ENCODE peak calls at places on chromosomes 1 and 21, in six cellular contexts. L, W, U, Q, P and O are unnamed samples.

GRCh38 chr1:1198423-1199140 is 7.8 kb downstream of the TNFRSF18 start:
- DNase-seq in L (no peak), W (no peak), U (no peak), Q (no peak), P (no peak), O (no peak)

GRCh38 chr1:173733912-173734311 is 19.1 kb downstream of the KLHL20 start:
- DNase-seq in L (no peak), W (no peak), U (no peak), Q (no peak), P (no peak), O (no peak)

GRCh38 chr1:160978510-160978927 is 23.9 kb upstream of the ITLN2 start:
- DNase-seq in L (no peak), W (no peak), U (no peak), Q (no peak), P (no peak), O (no peak)

GRCh38 chr1:169102567-169102966 is 3.9 kb upstream of the ATP1B1 start:
- DNase-seq in L (peak), W (no peak), U (no peak), Q (no peak), P (no peak), O (no peak)

GRCh38 chr1:170739803-170740202 is 75.9 kb downstream of the PRRX1 start:
- DNase-seq in L (no peak), W (no peak), U (no peak), Q (no peak), P (no peak), O (no peak)

GRCh38 chr21:38080888-38081287 is 164.6 kb upstream of the KCNJ6 start:
- DNase-seq in L (no peak), W (no peak), U (no peak), Q (no peak), P (no peak), O (no peak)

GRCh38 chr21:42654179-42654912 is 925 bp downstream of the PDE9A start:
- DNase-seq in L (no peak), W (no peak), U (peak), Q (peak), P (no peak), O (no peak)

GRCh38 chr1:16978589-16979474 is 1.6 kb downstream of the MFAP2 start:
- DNase-seq in L (peak), W (peak), U (no peak), Q (no peak), P (no peak), O (no peak)

GRCh38 chr1:30375156-30375555 is 348.2 kb downstream of the MATN1 start:
- DNase-seq in L (no peak), W (peak), U (no peak), Q (no peak), P (no peak), O (peak)

GRCh38 chr1:228308085-228308601 is 98.5 kb downstream of the TRIM11 start:
- DNase-seq in L (no peak), W (peak), U (no peak), Q (no peak), P (no peak), O (peak)

GRCh38 chr1:169538998-169539871 is 47.0 kb downstream of the F5 start:
- DNase-seq in L (peak), W (no peak), U (no peak), Q (no peak), P (no peak), O (no peak)

GRCh38 chr1:102796429-102796828 is 311.9 kb downstream of the COL11A1 start:
- DNase-seq in L (no peak), W (no peak), U (no peak), Q (no peak), P (no peak), O (no peak)

GRCh38 chr1:2475571-2475970 is 518 bp upstream of the PLCH2 start:
- DNase-seq in L (no peak), W (no peak), U (no peak), Q (no peak), P (no peak), O (no peak)

GRCh38 chr1:40060351-40060750 is 19.8 kb downstream of the CAP1 start:
- DNase-seq in L (no peak), W (no peak), U (no peak), Q (no peak), P (no peak), O (no peak)

GRCh38 chr1:60149254-60149653 is 75.7 kb upstream of the C1orf87 start:
- DNase-seq in L (no peak), W (peak), U (no peak), Q (no peak), P (peak), O (no peak)

GRCh38 chr1:223142795-223143759 is at the start of gene TLR5:
- DNase-seq in L (peak), W (peak), U (peak), Q (peak), P (peak), O (peak)

GRCh38 chr1:236144446-236145150 is 2.3 kb downstream of the GPR137B start:
- DNase-seq in L (no peak), W (no peak), U (no peak), Q (no peak), P (no peak), O (no peak)

GRCh38 chr21:16420086-16420724 is 690.4 kb downstream of the USP25 start:
- DNase-seq in L (peak), W (peak), U (no peak), Q (no peak), P (peak), O (no peak)

GRCh38 chr1:56019472-56019871 is 559.9 kb downstream of the PLPP3 start:
- DNase-seq in L (no peak), W (no peak), U (no peak), Q (no peak), P (no peak), O (no peak)

GRCh38 chr1:110163591-110163990 is 13.3 kb downstream of the SLC6A17 start:
- DNase-seq in L (no peak), W (no peak), U (no peak), Q (no peak), P (no peak), O (no peak)

GRCh38 chr1:216178266-216178665 is 245.0 kb downstream of the USH2A start:
- DNase-seq in L (peak), W (no peak), U (no peak), Q (no peak), P (no peak), O (no peak)

GRCh38 chr1:114623364-114623763 is 41.9 kb upstream of the BCAS2 start:
- DNase-seq in L (no peak), W (no peak), U (no peak), Q (no peak), P (no peak), O (no peak)

GRCh38 chr1:150233359-150234308 is 2.3 kb downstream of the ANP32E start:
- DNase-seq in L (peak), W (no peak), U (no peak), Q (peak), P (no peak), O (no peak)

GRCh38 chr1:186559601-186560116 is 98.7 kb upstream of the PDC start:
- DNase-seq in L (no peak), W (no peak), U (no peak), Q (no peak), P (no peak), O (no peak)

GRCh38 chr1:159009704-159010361 is at the start of gene IFI16:
- DNase-seq in L (peak), W (peak), U (peak), Q (peak), P (no peak), O (no peak)

GRCh38 chr1:97174039-97174704 is 452.6 kb downstream of the PTBP2 start:
- DNase-seq in L (no peak), W (no peak), U (no peak), Q (no peak), P (peak), O (no peak)

GRCh38 chr1:201376107-201376463 is 1.4 kb downstream of the TNNT2 start:
- DNase-seq in L (no peak), W (no peak), U (no peak), Q (no peak), P (no peak), O (no peak)

GRCh38 chr1:1901641-1902294 is 10.9 kb upstream of the GNB1 start:
- DNase-seq in L (no peak), W (no peak), U (no peak), Q (no peak), P (no peak), O (no peak)

GRCh38 chr1:50983403-50983802 is 13.4 kb downstream of the CDKN2C start:
- DNase-seq in L (no peak), W (no peak), U (no peak), Q (peak), P (peak), O (no peak)

GRCh38 chr1:19620786-19621185 is 23.3 kb upstream of the NBL1 start:
- DNase-seq in L (no peak), W (no peak), U (no peak), Q (no peak), P (no peak), O (no peak)

GRCh38 chr1:59509341-59509869 is 212.5 kb downstream of the FGGY start:
- DNase-seq in L (no peak), W (no peak), U (no peak), Q (no peak), P (no peak), O (no peak)

GRCh38 chr1:22207605-22208264 is 64.8 kb upstream of the WNT4 start:
- DNase-seq in L (no peak), W (peak), U (no peak), Q (no peak), P (peak), O (no peak)